ENCODE peak calls at places on chromosomes 1 and 21, in six cellular contexts. C is CD8-positive, alpha-beta T cell; L is CD4-positive, alpha-beta T cell; D is lung; H is lower lobe of right lung; V is sigmoid colon. A is an unnamed sample.

GRCh38 chr1:10471411-10472219 is 714 bp downstream of the DFFA start:
- DNase-seq in H (no peak), C (no peak), L (no peak), D (no peak), V (no peak), A (no peak)

GRCh38 chr1:170698711-170699275 is 34.9 kb downstream of the PRRX1 start:
- DNase-seq in L (no peak), H (no peak), D (no peak), V (no peak), C (no peak), A (no peak)

GRCh38 chr1:23149110-23149509 is 19.5 kb downstream of the LUZP1 start:
- DNase-seq in C (no peak), H (no peak), D (no peak), V (no peak), L (no peak), A (no peak)

GRCh38 chr1:235749755-235750300 is 100.2 kb upstream of the GNG4 start:
- DNase-seq in C (no peak), D (no peak), V (no peak), L (no peak), H (no peak), A (no peak)

GRCh38 chr1:12438349-12438924 is 179.6 kb downstream of the DHRS3 start:
- DNase-seq in L (peak), C (peak), D (no peak), V (no peak), H (no peak), A (no peak)

GRCh38 chr21:36134820-36135390 is at the start of gene CBR3:
- DNase-seq in V (peak), D (peak), C (peak), L (peak), H (peak), A (peak)

GRCh38 chr1:109570414-109570813 is 22.0 kb downstream of the GNAI3 start:
- DNase-seq in L (no peak), C (no peak), H (no peak), V (no peak), D (peak), A (no peak)

GRCh38 chr1:185567006-185567405 is 167.2 kb upstream of the HMCN1 start:
- DNase-seq in L (peak), H (no peak), D (no peak), V (no peak), C (peak), A (no peak)

GRCh38 chr1:59601032-59601431 is 213.7 kb upstream of the HOOK1 start:
- DNase-seq in V (peak), D (no peak), C (no peak), H (no peak), L (no peak), A (no peak)

GRCh38 chr1:211495584-211495983 is 3.6 kb upstream of the RD3 start:
- DNase-seq in H (no peak), L (no peak), C (no peak), D (no peak), V (peak), A (no peak)

GRCh38 chr1:53735681-53736080 is 3.3 kb downstream of the GLIS1 start:
- DNase-seq in D (no peak), V (no peak), C (no peak), H (no peak), L (no peak), A (no peak)

GRCh38 chr1:161502181-161502580 is 3.1 kb upstream of the FCGR2A start:
- DNase-seq in C (no peak), L (no peak), V (no peak), D (no peak), H (no peak), A (no peak)

GRCh38 chr1:202569393-202570322 is 140.6 kb downstream of the SYT2 start:
- DNase-seq in C (no peak), D (no peak), L (no peak), H (no peak), V (no peak), A (no peak)

GRCh38 chr21:14901482-14901958 is 163.3 kb downstream of the NRIP1 start:
- DNase-seq in C (no peak), D (no peak), H (no peak), L (no peak), V (no peak), A (no peak)

GRCh38 chr21:39630827-39631226 is 18.1 kb downstream of the B3GALT5 start:
- DNase-seq in D (no peak), C (no peak), V (no peak), L (no peak), H (no peak), A (no peak)

GRCh38 chr1:216075339-216075738 is 347.9 kb downstream of the USH2A start:
- DNase-seq in V (no peak), C (no peak), L (no peak), H (no peak), D (no peak), A (no peak)

GRCh38 chr1:7145947-7146346 is 360.7 kb downstream of the CAMTA1 start:
- DNase-seq in V (no peak), H (no peak), D (no peak), C (no peak), L (no peak), A (no peak)

GRCh38 chr1:224783006-224783651 is 146.3 kb upstream of the DNAH14 start:
- DNase-seq in D (no peak), V (no peak), C (no peak), L (no peak), H (no peak), A (no peak)

GRCh38 chr1:4267381-4268261 is 367.5 kb upstream of the C1orf174 start:
- DNase-seq in C (no peak), L (no peak), H (no peak), D (no peak), V (no peak), A (no peak)

GRCh38 chr1:107483949-107484348 is 343.1 kb downstream of the NTNG1 start:
- DNase-seq in L (no peak), V (no peak), H (no peak), C (no peak), D (no peak), A (no peak)

GRCh38 chr21:37208741-37209225 is 58.4 kb downstream of the VPS26C start:
- DNase-seq in C (no peak), V (no peak), H (no peak), D (no peak), L (no peak), A (no peak)

GRCh38 chr1:119626146-119626545 is 21.9 kb downstream of the ZNF697 start:
- DNase-seq in H (no peak), L (no peak), D (no peak), C (no peak), V (no peak), A (no peak)

GRCh38 chr1:119631086-119631432 is 17.0 kb downstream of the ZNF697 start:
- DNase-seq in L (no peak), H (no peak), C (no peak), D (no peak), V (no peak), A (no peak)

GRCh38 chr1:119623651-119624050 is 24.4 kb downstream of the ZNF697 start:
- DNase-seq in L (no peak), C (no peak), D (no peak), H (no peak), V (no peak), A (no peak)

GRCh38 chr1:119622694-119623515 is 25.2 kb downstream of the ZNF697 start:
- DNase-seq in V (no peak), D (no peak), H (no peak), C (no peak), L (no peak), A (no peak)

DNA sequence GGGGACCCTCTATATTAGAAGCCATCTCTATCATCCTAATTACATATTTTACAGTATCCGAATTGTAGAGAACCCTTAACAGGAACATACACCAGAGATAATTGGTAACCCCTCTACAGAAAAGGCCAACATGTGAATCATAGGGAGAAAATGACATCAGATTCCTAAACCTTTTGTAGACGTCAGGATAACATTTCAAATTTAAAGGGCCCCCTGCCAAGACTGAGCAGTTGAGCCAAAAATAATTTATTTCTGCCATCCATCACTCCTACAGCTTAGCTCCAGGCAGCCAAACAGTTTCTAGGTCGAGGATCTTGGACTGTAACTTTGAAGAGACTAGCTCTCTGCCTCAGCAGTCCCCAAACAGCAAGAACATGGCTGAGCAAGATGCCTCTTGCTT is 21.2 kb downstream of the ZNF697 start:
- DNase-seq in H (no peak), C (no peak), D (no peak), V (peak), L (no peak), A (no peak)
- H3K27ac ChIP-seq in H (no peak), C (no peak), D (peak), V (peak), L (no peak), A (no peak)

GRCh38 chr1:2204384-2205190 is 10.0 kb upstream of the FAAP20 start:
- DNase-seq in D (peak), V (peak), C (no peak), H (peak), L (no peak), A (no peak)
- H3K27ac ChIP-seq in D (peak), V (peak), C (no peak), H (peak), L (peak), A (peak)

GRCh38 chr1:180563013-180563827 is 4.5 kb downstream of the OVAAL start:
- DNase-seq in D (no peak), L (no peak), C (no peak), V (no peak), H (no peak), A (no peak)

GRCh38 chr1:180566495-180566894 is 7.7 kb downstream of the OVAAL start:
- DNase-seq in V (no peak), C (no peak), L (no peak), D (no peak), H (no peak), A (no peak)

GRCh38 chr1:180566048-180566447 is 7.3 kb downstream of the OVAAL start:
- DNase-seq in C (no peak), D (no peak), L (no peak), V (no peak), H (no peak), A (no peak)

GRCh38 chr1:180567664-180568063 is 8.9 kb downstream of the OVAAL start:
- DNase-seq in C (no peak), V (no peak), D (no peak), L (no peak), H (no peak), A (no peak)

GRCh38 chr1:180565472-180565871 is 6.7 kb downstream of the OVAAL start:
- DNase-seq in D (no peak), L (no peak), H (no peak), C (no peak), V (no peak), A (no peak)
- H3K27ac ChIP-seq in D (peak), L (no peak), H (no peak), C (no peak), V (no peak), A (no peak)

GRCh38 chr1:77037038-77037437 is 169.8 kb downstream of the ST6GALNAC5 start:
- DNase-seq in V (no peak), H (no peak), D (no peak), L (no peak), C (no peak), A (no peak)

GRCh38 chr1:77039739-77040138 is 172.5 kb downstream of the ST6GALNAC5 start:
- DNase-seq in V (peak), D (peak), L (no peak), C (no peak), H (no peak), A (peak)

GRCh38 chr1:77037990-77038389 is 170.7 kb downstream of the ST6GALNAC5 start:
- DNase-seq in L (no peak), D (no peak), V (no peak), H (no peak), C (no peak), A (peak)

GRCh38 chr1:77044133-77044849 is 174.9 kb downstream of the PIGK start:
- DNase-seq in H (no peak), D (no peak), V (no peak), L (no peak), C (no peak), A (peak)

DNA sequence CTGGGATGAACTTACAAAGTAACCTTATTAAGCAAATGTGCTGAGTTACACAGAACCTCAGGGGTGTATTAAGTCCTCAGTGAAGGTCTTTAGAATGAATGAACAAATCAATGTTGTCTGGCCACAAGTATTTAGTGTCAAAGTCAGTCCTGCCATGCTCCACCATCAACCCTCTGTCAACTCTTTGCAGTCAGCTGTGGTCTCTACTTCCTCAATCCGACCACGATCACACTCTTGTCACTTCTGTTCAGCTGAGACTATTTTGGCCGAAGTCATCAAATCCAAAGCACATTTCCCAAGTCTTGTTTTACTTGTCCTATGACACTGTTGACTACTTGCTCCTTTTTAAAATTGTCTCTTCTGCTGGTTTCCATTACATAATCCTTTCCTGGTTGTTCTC is 173.5 kb downstream of the ST6GALNAC5 start:
- DNase-seq in L (no peak), C (no peak), H (no peak), V (no peak), D (no peak), A (no peak)
- H3K27ac ChIP-seq in L (no peak), C (no peak), H (no peak), V (no peak), D (no peak), A (peak)

DNA sequence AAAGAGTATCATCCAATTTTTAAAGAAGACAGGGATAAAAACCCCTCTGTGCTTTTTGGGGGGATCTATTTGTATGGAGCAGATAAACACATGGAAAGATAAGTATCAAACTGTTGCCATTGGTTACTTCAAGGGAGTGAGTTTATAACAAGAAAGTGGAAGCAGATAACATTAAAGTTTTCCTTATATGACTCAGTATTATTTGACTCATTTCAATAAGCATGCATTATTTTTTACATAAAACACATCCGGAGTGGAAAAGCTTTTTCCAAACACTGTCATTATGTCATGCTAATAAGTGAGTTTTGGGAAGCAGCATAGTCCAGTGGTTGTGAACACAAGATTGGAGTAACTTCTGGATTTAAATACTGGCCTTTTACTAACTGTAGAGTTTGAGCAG is 452.2 kb downstream of the LTN1 start:
- DNase-seq in L (no peak), C (no peak), D (no peak), H (no peak), V (no peak), A (no peak)
- H3K27ac ChIP-seq in L (no peak), C (no peak), D (no peak), H (no peak), V (no peak), A (no peak)

GRCh38 chr1:172699111-172699510 is 40.2 kb downstream of the FASLG start:
- DNase-seq in V (no peak), H (no peak), L (peak), D (no peak), C (peak), A (no peak)

GRCh38 chr1:172698224-172698623 is 39.3 kb downstream of the FASLG start:
- DNase-seq in C (no peak), L (no peak), V (no peak), D (no peak), H (no peak), A (no peak)

GRCh38 chr1:172704003-172704402 is 45.1 kb downstream of the FASLG start:
- DNase-seq in D (no peak), C (no peak), H (no peak), V (no peak), L (no peak), A (no peak)

GRCh38 chr1:172697463-172698100 is 38.7 kb downstream of the FASLG start:
- DNase-seq in V (no peak), H (no peak), D (no peak), L (no peak), C (no peak), A (no peak)

GRCh38 chr1:172699695-172700094 is 40.8 kb downstream of the FASLG start:
- DNase-seq in D (no peak), V (no peak), C (no peak), L (no peak), H (no peak), A (no peak)
- H3K27ac ChIP-seq in D (no peak), V (no peak), C (no peak), L (peak), H (no peak), A (no peak)

A was measured in caudate nucleus.